ENCODE peak calls at places on chromosomes 5 and 9, in nine cellular contexts. One of them, this sample, is unnamed.

GRCh38 chr9:17229945-17230560 is 95.2 kb downstream of the CNTLN start:
- DNase-seq in IMR-90: no peak
- DNase-seq in lung: no peak
- DNase-seq in endothelial cell: no peak
- DNase-seq in esophagus muscularis mucosa: no peak
- DNase-seq in CD4-positive, alpha-beta T cell: no peak
- DNase-seq in heart right ventricle: no peak
- DNase-seq in chondrocyte: no peak
- DNase-seq in left ventricle myocardium inferior: no peak
- DNase-seq in this sample: no peak

GRCh38 chr5:177431317-177432142 is 5.1 kb downstream of the GRK6 start:
- DNase-seq in IMR-90: no peak
- DNase-seq in lung: peak
- DNase-seq in endothelial cell: no peak
- DNase-seq in esophagus muscularis mucosa: no peak
- DNase-seq in CD4-positive, alpha-beta T cell: peak
- DNase-seq in heart right ventricle: peak
- DNase-seq in chondrocyte: peak
- DNase-seq in left ventricle myocardium inferior: peak
- DNase-seq in this sample: peak

GRCh38 chr9:14198049-14198448 is 115.9 kb downstream of the NFIB start:
- DNase-seq in IMR-90: no peak
- DNase-seq in lung: no peak
- DNase-seq in endothelial cell: no peak
- DNase-seq in esophagus muscularis mucosa: no peak
- DNase-seq in CD4-positive, alpha-beta T cell: no peak
- DNase-seq in heart right ventricle: no peak
- DNase-seq in chondrocyte: no peak
- DNase-seq in left ventricle myocardium inferior: no peak
- DNase-seq in this sample: no peak

GRCh38 chr5:139638090-139638735 is 9.9 kb upstream of the CXXC5 start:
- DNase-seq in IMR-90: peak
- DNase-seq in lung: peak
- DNase-seq in endothelial cell: peak
- DNase-seq in esophagus muscularis mucosa: peak
- DNase-seq in CD4-positive, alpha-beta T cell: no peak
- DNase-seq in heart right ventricle: peak
- DNase-seq in chondrocyte: no peak
- DNase-seq in left ventricle myocardium inferior: peak
- DNase-seq in this sample: peak

GRCh38 chr5:149210968-149211495 is 60.6 kb upstream of the AFAP1L1 start:
- DNase-seq in IMR-90: no peak
- DNase-seq in lung: no peak
- DNase-seq in endothelial cell: no peak
- DNase-seq in esophagus muscularis mucosa: no peak
- DNase-seq in CD4-positive, alpha-beta T cell: no peak
- DNase-seq in heart right ventricle: no peak
- DNase-seq in chondrocyte: no peak
- DNase-seq in left ventricle myocardium inferior: no peak
- DNase-seq in this sample: no peak

GRCh38 chr5:76489877-76490688 is 87.0 kb downstream of the IQGAP2 start:
- DNase-seq in IMR-90: no peak
- DNase-seq in lung: no peak
- DNase-seq in endothelial cell: no peak
- DNase-seq in esophagus muscularis mucosa: no peak
- DNase-seq in CD4-positive, alpha-beta T cell: no peak
- DNase-seq in heart right ventricle: no peak
- DNase-seq in chondrocyte: no peak
- DNase-seq in left ventricle myocardium inferior: no peak
- DNase-seq in this sample: no peak

GRCh38 chr5:115389074-115389798 is 92.8 kb upstream of the CCDC112 start:
- DNase-seq in IMR-90: peak
- DNase-seq in lung: no peak
- DNase-seq in endothelial cell: no peak
- DNase-seq in esophagus muscularis mucosa: peak
- DNase-seq in CD4-positive, alpha-beta T cell: no peak
- DNase-seq in heart right ventricle: no peak
- DNase-seq in chondrocyte: no peak
- DNase-seq in left ventricle myocardium inferior: no peak
- DNase-seq in this sample: no peak

GRCh38 chr9:36136277-36136893 is at the start of gene GLIPR2:
- DNase-seq in IMR-90: peak
- DNase-seq in lung: peak
- DNase-seq in endothelial cell: peak
- DNase-seq in esophagus muscularis mucosa: no peak
- DNase-seq in CD4-positive, alpha-beta T cell: peak
- DNase-seq in heart right ventricle: peak
- DNase-seq in chondrocyte: no peak
- DNase-seq in left ventricle myocardium inferior: peak
- DNase-seq in this sample: peak

GRCh38 chr9:137307255-137308101 is 5.4 kb upstream of the NRARP start:
- DNase-seq in IMR-90: no peak
- DNase-seq in lung: no peak
- DNase-seq in endothelial cell: no peak
- DNase-seq in esophagus muscularis mucosa: no peak
- DNase-seq in CD4-positive, alpha-beta T cell: no peak
- DNase-seq in heart right ventricle: peak
- DNase-seq in chondrocyte: peak
- DNase-seq in left ventricle myocardium inferior: peak
- DNase-seq in this sample: no peak

GRCh38 chr5:116668361-116668760 is 93.7 kb upstream of the SEMA6A start:
- DNase-seq in IMR-90: no peak
- DNase-seq in lung: no peak
- DNase-seq in endothelial cell: no peak
- DNase-seq in esophagus muscularis mucosa: no peak
- DNase-seq in CD4-positive, alpha-beta T cell: no peak
- DNase-seq in heart right ventricle: no peak
- DNase-seq in chondrocyte: no peak
- DNase-seq in left ventricle myocardium inferior: no peak
- DNase-seq in this sample: no peak

GRCh38 chr5:39517800-39518199 is 93.0 kb upstream of the DAB2 start:
- DNase-seq in IMR-90: peak
- DNase-seq in lung: no peak
- DNase-seq in endothelial cell: no peak
- DNase-seq in esophagus muscularis mucosa: no peak
- DNase-seq in CD4-positive, alpha-beta T cell: no peak
- DNase-seq in heart right ventricle: no peak
- DNase-seq in chondrocyte: no peak
- DNase-seq in left ventricle myocardium inferior: no peak
- DNase-seq in this sample: no peak

GRCh38 chr9:89183146-89183545 is 4.5 kb upstream of the SHC3 start:
- DNase-seq in IMR-90: no peak
- DNase-seq in lung: no peak
- DNase-seq in endothelial cell: no peak
- DNase-seq in esophagus muscularis mucosa: peak
- DNase-seq in CD4-positive, alpha-beta T cell: no peak
- DNase-seq in heart right ventricle: no peak
- DNase-seq in chondrocyte: no peak
- DNase-seq in left ventricle myocardium inferior: no peak
- DNase-seq in this sample: no peak
- TF ChIP-seq CTCF in IMR-90: no peak
- TF ChIP-seq CTCF in lung: no peak
- TF ChIP-seq CTCF in endothelial cell: no peak
- TF ChIP-seq CTCF in esophagus muscularis mucosa: no peak
- TF ChIP-seq CTCF in CD4-positive, alpha-beta T cell: no peak
- TF ChIP-seq CTCF in heart right ventricle: no peak
- TF ChIP-seq CTCF in chondrocyte: no peak
- TF ChIP-seq CTCF in left ventricle myocardium inferior: no peak
- TF ChIP-seq CTCF in this sample: no peak

GRCh38 chr5:174793684-174794328 is 69.4 kb downstream of the MSX2 start:
- DNase-seq in IMR-90: peak
- DNase-seq in lung: peak
- DNase-seq in endothelial cell: peak
- DNase-seq in esophagus muscularis mucosa: no peak
- DNase-seq in CD4-positive, alpha-beta T cell: peak
- DNase-seq in heart right ventricle: peak
- DNase-seq in chondrocyte: no peak
- DNase-seq in left ventricle myocardium inferior: peak
- DNase-seq in this sample: peak
- TF ChIP-seq CTCF in IMR-90: peak
- TF ChIP-seq CTCF in lung: peak
- TF ChIP-seq CTCF in endothelial cell: peak
- TF ChIP-seq CTCF in esophagus muscularis mucosa: peak
- TF ChIP-seq CTCF in CD4-positive, alpha-beta T cell: peak
- TF ChIP-seq CTCF in heart right ventricle: peak
- TF ChIP-seq CTCF in chondrocyte: peak
- TF ChIP-seq CTCF in left ventricle myocardium inferior: peak
- TF ChIP-seq CTCF in this sample: peak

DNA sequence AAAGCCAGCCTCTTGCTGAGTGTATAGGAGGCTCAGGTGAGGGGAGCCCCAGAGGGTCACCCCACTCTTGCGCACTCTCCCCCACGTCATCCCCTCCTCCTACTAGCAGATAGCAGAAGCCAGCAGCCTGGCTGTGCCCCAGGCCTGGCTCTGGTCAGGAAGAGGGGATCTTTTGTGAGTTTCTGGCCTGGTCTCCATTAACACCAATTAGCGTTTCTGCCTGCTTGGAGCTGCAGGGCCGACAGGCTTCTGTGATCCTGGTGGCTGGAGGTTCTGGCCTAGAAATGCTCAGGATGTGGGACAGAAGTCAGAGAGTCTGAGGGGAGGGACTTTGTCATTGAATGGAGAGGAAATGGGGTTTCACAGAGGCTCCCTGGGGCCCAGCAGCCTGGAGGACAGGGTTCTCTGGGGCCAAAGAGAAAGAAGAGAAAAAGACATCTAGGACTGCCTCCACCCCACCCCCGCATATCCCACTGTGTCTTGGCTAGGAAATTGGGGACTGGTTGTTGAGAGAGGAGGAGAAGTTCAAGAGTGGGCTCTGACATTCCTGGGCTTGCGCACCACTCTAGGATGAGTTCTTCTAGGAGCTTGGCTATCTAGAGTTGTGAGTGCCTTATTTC is 47.5 kb upstream of the ARAP3 start:
- DNase-seq in IMR-90: no peak
- DNase-seq in lung: no peak
- DNase-seq in endothelial cell: no peak
- DNase-seq in esophagus muscularis mucosa: no peak
- DNase-seq in CD4-positive, alpha-beta T cell: no peak
- DNase-seq in heart right ventricle: no peak
- DNase-seq in chondrocyte: no peak
- DNase-seq in left ventricle myocardium inferior: no peak
- DNase-seq in this sample: no peak
- TF ChIP-seq CTCF in IMR-90: no peak
- TF ChIP-seq CTCF in lung: no peak
- TF ChIP-seq CTCF in endothelial cell: no peak
- TF ChIP-seq CTCF in esophagus muscularis mucosa: no peak
- TF ChIP-seq CTCF in CD4-positive, alpha-beta T cell: no peak
- TF ChIP-seq CTCF in heart right ventricle: no peak
- TF ChIP-seq CTCF in chondrocyte: no peak
- TF ChIP-seq CTCF in left ventricle myocardium inferior: no peak
- TF ChIP-seq CTCF in this sample: no peak

GRCh38 chr9:112188884-112189283 is 13.8 kb upstream of the SUSD1 start:
- DNase-seq in IMR-90: no peak
- DNase-seq in lung: no peak
- DNase-seq in endothelial cell: no peak
- DNase-seq in esophagus muscularis mucosa: no peak
- DNase-seq in CD4-positive, alpha-beta T cell: no peak
- DNase-seq in heart right ventricle: no peak
- DNase-seq in chondrocyte: no peak
- DNase-seq in left ventricle myocardium inferior: no peak
- DNase-seq in this sample: no peak
- TF ChIP-seq CTCF in IMR-90: no peak
- TF ChIP-seq CTCF in lung: no peak
- TF ChIP-seq CTCF in endothelial cell: no peak
- TF ChIP-seq CTCF in esophagus muscularis mucosa: no peak
- TF ChIP-seq CTCF in CD4-positive, alpha-beta T cell: no peak
- TF ChIP-seq CTCF in heart right ventricle: no peak
- TF ChIP-seq CTCF in chondrocyte: no peak
- TF ChIP-seq CTCF in left ventricle myocardium inferior: no peak
- TF ChIP-seq CTCF in this sample: no peak

GRCh38 chr9:10026585-10026984 is 586.2 kb downstream of the PTPRD start:
- DNase-seq in IMR-90: no peak
- DNase-seq in lung: no peak
- DNase-seq in endothelial cell: no peak
- DNase-seq in esophagus muscularis mucosa: no peak
- DNase-seq in CD4-positive, alpha-beta T cell: no peak
- DNase-seq in heart right ventricle: no peak
- DNase-seq in chondrocyte: no peak
- DNase-seq in left ventricle myocardium inferior: no peak
- DNase-seq in this sample: no peak
- TF ChIP-seq CTCF in IMR-90: no peak
- TF ChIP-seq CTCF in lung: no peak
- TF ChIP-seq CTCF in endothelial cell: no peak
- TF ChIP-seq CTCF in esophagus muscularis mucosa: no peak
- TF ChIP-seq CTCF in CD4-positive, alpha-beta T cell: no peak
- TF ChIP-seq CTCF in heart right ventricle: no peak
- TF ChIP-seq CTCF in chondrocyte: no peak
- TF ChIP-seq CTCF in left ventricle myocardium inferior: no peak
- TF ChIP-seq CTCF in this sample: no peak

This sample was measured in GM13976.